ENCODE peak calls at places on chromosomes 2 and 18, in seven cellular contexts. One of them, this sample, is unnamed.
A peak's percentile ranks its signal among the peaks of the same experiment; 100 is the strongest.

GRCh38 chr18:22739789-22740188 is 193.3 kb upstream of the RBBP8 start:
- DNase-seq in CD8-positive, alpha-beta memory T cell: no peak
- DNase-seq in naive thymus-derived CD4-positive, alpha-beta T cell: no peak
- DNase-seq in ovary: no peak
- DNase-seq in thyroid gland: no peak
- DNase-seq in CD8-positive, alpha-beta T cell: no peak
- DNase-seq in spleen: no peak
- DNase-seq in this sample: no peak

GRCh38 chr2:48448274-48449061 is 81.5 kb upstream of the STON1 start:
- DNase-seq in thyroid gland: no peak
- DNase-seq in CD8-positive, alpha-beta memory T cell: no peak
- DNase-seq in naive thymus-derived CD4-positive, alpha-beta T cell: peak; percentile 68
- DNase-seq in spleen: no peak
- DNase-seq in ovary: no peak
- DNase-seq in CD8-positive, alpha-beta T cell: no peak
- DNase-seq in this sample: no peak

GRCh38 chr2:128690431-128690830 is 371.8 kb upstream of the HS6ST1 start:
- DNase-seq in ovary: no peak
- DNase-seq in spleen: no peak
- DNase-seq in CD8-positive, alpha-beta memory T cell: no peak
- DNase-seq in naive thymus-derived CD4-positive, alpha-beta T cell: no peak
- DNase-seq in CD8-positive, alpha-beta T cell: no peak
- DNase-seq in thyroid gland: no peak
- DNase-seq in this sample: no peak

GRCh38 chr2:123953848-123954247 is 71.2 kb upstream of the CNTNAP5 start:
- DNase-seq in ovary: no peak
- DNase-seq in CD8-positive, alpha-beta memory T cell: no peak
- DNase-seq in naive thymus-derived CD4-positive, alpha-beta T cell: no peak
- DNase-seq in thyroid gland: no peak
- DNase-seq in CD8-positive, alpha-beta T cell: no peak
- DNase-seq in spleen: no peak
- DNase-seq in this sample: no peak

GRCh38 chr2:147686365-147686764 is 158.5 kb upstream of the ACVR2A start:
- DNase-seq in naive thymus-derived CD4-positive, alpha-beta T cell: no peak
- DNase-seq in CD8-positive, alpha-beta T cell: no peak
- DNase-seq in CD8-positive, alpha-beta memory T cell: no peak
- DNase-seq in thyroid gland: no peak
- DNase-seq in spleen: no peak
- DNase-seq in ovary: no peak
- DNase-seq in this sample: no peak

GRCh38 chr2:204749319-204749718 is 204.0 kb downstream of the PARD3B start:
- DNase-seq in ovary: no peak
- DNase-seq in thyroid gland: no peak
- DNase-seq in CD8-positive, alpha-beta memory T cell: no peak
- DNase-seq in naive thymus-derived CD4-positive, alpha-beta T cell: no peak
- DNase-seq in spleen: no peak
- DNase-seq in CD8-positive, alpha-beta T cell: no peak
- DNase-seq in this sample: no peak

GRCh38 chr2:217142649-217143266 is 282.9 kb upstream of the TNP1 start:
- DNase-seq in CD8-positive, alpha-beta T cell: no peak
- DNase-seq in ovary: no peak
- DNase-seq in naive thymus-derived CD4-positive, alpha-beta T cell: no peak
- DNase-seq in spleen: no peak
- DNase-seq in CD8-positive, alpha-beta memory T cell: no peak
- DNase-seq in thyroid gland: no peak
- DNase-seq in this sample: no peak

GRCh38 chr2:8597526-8598225 is 84.2 kb upstream of the ID2 start:
- DNase-seq in thyroid gland: no peak
- DNase-seq in naive thymus-derived CD4-positive, alpha-beta T cell: no peak
- DNase-seq in CD8-positive, alpha-beta memory T cell: no peak
- DNase-seq in ovary: no peak
- DNase-seq in spleen: no peak
- DNase-seq in CD8-positive, alpha-beta T cell: no peak
- DNase-seq in this sample: no peak

GRCh38 chr2:238325694-238326093 is 5.4 kb downstream of the TRAF3IP1 start:
- DNase-seq in ovary: no peak
- DNase-seq in spleen: no peak
- DNase-seq in CD8-positive, alpha-beta T cell: no peak
- DNase-seq in thyroid gland: no peak
- DNase-seq in CD8-positive, alpha-beta memory T cell: no peak
- DNase-seq in naive thymus-derived CD4-positive, alpha-beta T cell: no peak
- DNase-seq in this sample: no peak

GRCh38 chr2:149441255-149441654 is 110.9 kb downstream of the LYPD6 start:
- DNase-seq in naive thymus-derived CD4-positive, alpha-beta T cell: no peak
- DNase-seq in thyroid gland: no peak
- DNase-seq in ovary: no peak
- DNase-seq in CD8-positive, alpha-beta memory T cell: no peak
- DNase-seq in CD8-positive, alpha-beta T cell: no peak
- DNase-seq in spleen: no peak
- DNase-seq in this sample: no peak

GRCh38 chr2:171787333-171788072 is 100.2 kb downstream of the DYNC1I2 start:
- DNase-seq in naive thymus-derived CD4-positive, alpha-beta T cell: no peak
- DNase-seq in CD8-positive, alpha-beta T cell: no peak
- DNase-seq in CD8-positive, alpha-beta memory T cell: no peak
- DNase-seq in ovary: no peak
- DNase-seq in spleen: no peak
- DNase-seq in thyroid gland: no peak
- DNase-seq in this sample: no peak

GRCh38 chr18:3652380-3653262 is 202.6 kb downstream of the TGIF1 start:
- DNase-seq in CD8-positive, alpha-beta T cell: no peak
- DNase-seq in CD8-positive, alpha-beta memory T cell: no peak
- DNase-seq in ovary: peak; percentile 56
- DNase-seq in spleen: no peak
- DNase-seq in thyroid gland: no peak
- DNase-seq in naive thymus-derived CD4-positive, alpha-beta T cell: no peak
- DNase-seq in this sample: peak; percentile 77

GRCh38 chr18:46719388-46719787 is 37.5 kb downstream of the ST8SIA5 start:
- DNase-seq in spleen: no peak
- DNase-seq in CD8-positive, alpha-beta memory T cell: no peak
- DNase-seq in CD8-positive, alpha-beta T cell: no peak
- DNase-seq in ovary: no peak
- DNase-seq in naive thymus-derived CD4-positive, alpha-beta T cell: no peak
- DNase-seq in thyroid gland: no peak
- DNase-seq in this sample: no peak

GRCh38 chr2:116810071-116810470 is 1004.4 kb upstream of the DDX18 start:
- DNase-seq in thyroid gland: no peak
- DNase-seq in ovary: no peak
- DNase-seq in CD8-positive, alpha-beta memory T cell: no peak
- DNase-seq in naive thymus-derived CD4-positive, alpha-beta T cell: no peak
- DNase-seq in CD8-positive, alpha-beta T cell: no peak
- DNase-seq in spleen: no peak
- DNase-seq in this sample: no peak

GRCh38 chr2:121263996-121264715 is 20.8 kb downstream of the TFCP2L1 start:
- DNase-seq in CD8-positive, alpha-beta T cell: no peak
- DNase-seq in CD8-positive, alpha-beta memory T cell: no peak
- DNase-seq in thyroid gland: no peak
- DNase-seq in naive thymus-derived CD4-positive, alpha-beta T cell: no peak
- DNase-seq in spleen: peak; percentile 67
- DNase-seq in ovary: no peak
- DNase-seq in this sample: no peak

GRCh38 chr2:147789720-147790119 is 55.1 kb upstream of the ACVR2A start:
- DNase-seq in naive thymus-derived CD4-positive, alpha-beta T cell: no peak
- DNase-seq in thyroid gland: no peak
- DNase-seq in CD8-positive, alpha-beta T cell: no peak
- DNase-seq in ovary: no peak
- DNase-seq in CD8-positive, alpha-beta memory T cell: no peak
- DNase-seq in spleen: no peak
- DNase-seq in this sample: no peak

GRCh38 chr2:171523339-171523931 is 1.2 kb downstream of the CYBRD1 start:
- DNase-seq in naive thymus-derived CD4-positive, alpha-beta T cell: no peak
- DNase-seq in CD8-positive, alpha-beta memory T cell: no peak
- DNase-seq in ovary: peak; percentile 78
- DNase-seq in spleen: peak; percentile 87
- DNase-seq in thyroid gland: peak; percentile 92
- DNase-seq in CD8-positive, alpha-beta T cell: no peak
- DNase-seq in this sample: peak; percentile 90

GRCh38 chr2:61183815-61184214 is 21.8 kb downstream of the C2orf74 start:
- DNase-seq in ovary: no peak
- DNase-seq in spleen: no peak
- DNase-seq in CD8-positive, alpha-beta T cell: no peak
- DNase-seq in naive thymus-derived CD4-positive, alpha-beta T cell: no peak
- DNase-seq in CD8-positive, alpha-beta memory T cell: no peak
- DNase-seq in thyroid gland: no peak
- DNase-seq in this sample: no peak

GRCh38 chr2:61184263-61184662 is 22.3 kb downstream of the C2orf74 start:
- DNase-seq in naive thymus-derived CD4-positive, alpha-beta T cell: no peak
- DNase-seq in CD8-positive, alpha-beta memory T cell: no peak
- DNase-seq in CD8-positive, alpha-beta T cell: no peak
- DNase-seq in ovary: no peak
- DNase-seq in spleen: no peak
- DNase-seq in thyroid gland: no peak
- DNase-seq in this sample: no peak

GRCh38 chr2:61185329-61185728 is 23.3 kb downstream of the C2orf74 start:
- DNase-seq in naive thymus-derived CD4-positive, alpha-beta T cell: no peak
- DNase-seq in CD8-positive, alpha-beta memory T cell: no peak
- DNase-seq in CD8-positive, alpha-beta T cell: no peak
- DNase-seq in ovary: no peak
- DNase-seq in thyroid gland: no peak
- DNase-seq in spleen: no peak
- DNase-seq in this sample: no peak

GRCh38 chr2:61182059-61182383 is 20.0 kb downstream of the C2orf74 start:
- DNase-seq in spleen: no peak
- DNase-seq in naive thymus-derived CD4-positive, alpha-beta T cell: no peak
- DNase-seq in ovary: no peak
- DNase-seq in CD8-positive, alpha-beta T cell: no peak
- DNase-seq in CD8-positive, alpha-beta memory T cell: no peak
- DNase-seq in thyroid gland: no peak
- DNase-seq in this sample: no peak

GRCh38 chr2:61187069-61187468 is 25.1 kb downstream of the C2orf74 start:
- DNase-seq in CD8-positive, alpha-beta memory T cell: no peak
- DNase-seq in thyroid gland: no peak
- DNase-seq in ovary: no peak
- DNase-seq in spleen: no peak
- DNase-seq in naive thymus-derived CD4-positive, alpha-beta T cell: no peak
- DNase-seq in CD8-positive, alpha-beta T cell: no peak
- DNase-seq in this sample: no peak
- H3K36me3 ChIP-seq in CD8-positive, alpha-beta memory T cell: peaks cover 28% of the 10 kb centered on the region
- H3K36me3 ChIP-seq in thyroid gland: peaks cover 53% of the 10 kb centered on the region
- H3K36me3 ChIP-seq in ovary: peaks cover 3% of the 10 kb centered on the region
- H3K36me3 ChIP-seq in spleen: peaks cover 4% of the 10 kb centered on the region
- H3K36me3 ChIP-seq in naive thymus-derived CD4-positive, alpha-beta T cell: peaks cover 89% of the 10 kb centered on the region
- H3K36me3 ChIP-seq in CD8-positive, alpha-beta T cell: peaks cover 61% of the 10 kb centered on the region
- H3K36me3 ChIP-seq in this sample: peaks cover 100% of the 10 kb centered on the region

GRCh38 chr2:240129731-240130392 is 6.2 kb downstream of the COPS9 start:
- DNase-seq in thyroid gland: no peak
- DNase-seq in ovary: peak; percentile 24
- DNase-seq in CD8-positive, alpha-beta memory T cell: no peak
- DNase-seq in naive thymus-derived CD4-positive, alpha-beta T cell: no peak
- DNase-seq in CD8-positive, alpha-beta T cell: no peak
- DNase-seq in spleen: peak; percentile 68
- DNase-seq in this sample: no peak

GRCh38 chr2:240131941-240132650 is 4.0 kb downstream of the COPS9 start:
- DNase-seq in thyroid gland: no peak
- DNase-seq in naive thymus-derived CD4-positive, alpha-beta T cell: no peak
- DNase-seq in CD8-positive, alpha-beta memory T cell: no peak
- DNase-seq in ovary: peak; percentile 21
- DNase-seq in spleen: peak; percentile 66
- DNase-seq in CD8-positive, alpha-beta T cell: no peak
- DNase-seq in this sample: peak; percentile 19

GRCh38 chr2:240130393-240131195 is 5.5 kb downstream of the COPS9 start:
- DNase-seq in CD8-positive, alpha-beta memory T cell: no peak
- DNase-seq in CD8-positive, alpha-beta T cell: no peak
- DNase-seq in spleen: peak; percentile 62
- DNase-seq in ovary: peak; percentile 21
- DNase-seq in naive thymus-derived CD4-positive, alpha-beta T cell: no peak
- DNase-seq in thyroid gland: no peak
- DNase-seq in this sample: peak; percentile 10

GRCh38 chr2:240132651-240132980 is 3.5 kb downstream of the COPS9 start:
- DNase-seq in spleen: no peak
- DNase-seq in thyroid gland: no peak
- DNase-seq in CD8-positive, alpha-beta T cell: no peak
- DNase-seq in ovary: no peak
- DNase-seq in CD8-positive, alpha-beta memory T cell: no peak
- DNase-seq in naive thymus-derived CD4-positive, alpha-beta T cell: no peak
- DNase-seq in this sample: no peak

GRCh38 chr2:240131296-240131695 is 4.8 kb downstream of the COPS9 start:
- DNase-seq in thyroid gland: no peak
- DNase-seq in CD8-positive, alpha-beta memory T cell: no peak
- DNase-seq in spleen: peak; percentile 53
- DNase-seq in CD8-positive, alpha-beta T cell: no peak
- DNase-seq in naive thymus-derived CD4-positive, alpha-beta T cell: no peak
- DNase-seq in ovary: peak; percentile 13
- DNase-seq in this sample: no peak
- H3K36me3 ChIP-seq in thyroid gland: peaks cover 35% of the 10 kb centered on the region
- H3K36me3 ChIP-seq in CD8-positive, alpha-beta memory T cell: peaks cover 16% of the 10 kb centered on the region
- H3K36me3 ChIP-seq in spleen: no peaks in the 10 kb centered on the region
- H3K36me3 ChIP-seq in CD8-positive, alpha-beta T cell: peaks cover 35% of the 10 kb centered on the region
- H3K36me3 ChIP-seq in naive thymus-derived CD4-positive, alpha-beta T cell: peaks cover 74% of the 10 kb centered on the region
- H3K36me3 ChIP-seq in ovary: no peaks in the 10 kb centered on the region
- H3K36me3 ChIP-seq in this sample: no peaks in the 10 kb centered on the region

DNA sequence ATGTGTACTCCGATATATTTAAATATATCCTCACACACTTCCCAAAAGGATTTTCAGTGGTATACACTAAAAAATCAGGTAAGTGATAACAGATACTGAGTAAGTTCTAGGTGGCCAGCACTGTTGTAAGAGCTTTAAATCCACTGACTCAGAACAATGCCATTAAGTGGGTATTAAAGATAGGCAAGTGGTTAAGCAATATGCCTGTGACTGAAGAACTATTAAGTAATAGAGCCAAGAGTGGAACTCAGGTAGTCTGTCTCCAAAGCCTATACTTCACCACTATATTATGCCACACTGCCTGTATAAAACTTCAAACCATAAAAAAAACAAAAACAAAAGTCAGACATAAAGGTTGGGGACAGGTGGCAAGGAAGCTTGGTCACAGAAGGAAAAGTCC is 37.2 kb downstream of the THUMPD2 start:
- DNase-seq in naive thymus-derived CD4-positive, alpha-beta T cell: no peak
- DNase-seq in CD8-positive, alpha-beta T cell: no peak
- DNase-seq in CD8-positive, alpha-beta memory T cell: no peak
- DNase-seq in thyroid gland: no peak
- DNase-seq in spleen: no peak
- DNase-seq in ovary: no peak
- DNase-seq in this sample: no peak
- H3K36me3 ChIP-seq in naive thymus-derived CD4-positive, alpha-beta T cell: peaks cover 39% of the 10 kb centered on the region
- H3K36me3 ChIP-seq in CD8-positive, alpha-beta T cell: peaks cover 10% of the 10 kb centered on the region
- H3K36me3 ChIP-seq in CD8-positive, alpha-beta memory T cell: peaks cover 28% of the 10 kb centered on the region
- H3K36me3 ChIP-seq in thyroid gland: peaks cover 5% of the 10 kb centered on the region
- H3K36me3 ChIP-seq in spleen: no peaks in the 10 kb centered on the region
- H3K36me3 ChIP-seq in ovary: no peaks in the 10 kb centered on the region
- H3K36me3 ChIP-seq in this sample: peaks cover 50% of the 10 kb centered on the region

GRCh38 chr2:190999058-190999457 is 14.9 kb downstream of the STAT1 start:
- DNase-seq in thyroid gland: no peak
- DNase-seq in CD8-positive, alpha-beta T cell: no peak
- DNase-seq in ovary: no peak
- DNase-seq in naive thymus-derived CD4-positive, alpha-beta T cell: no peak
- DNase-seq in CD8-positive, alpha-beta memory T cell: no peak
- DNase-seq in spleen: no peak
- DNase-seq in this sample: no peak
- H3K36me3 ChIP-seq in thyroid gland: peaks cover 76% of the 10 kb centered on the region
- H3K36me3 ChIP-seq in CD8-positive, alpha-beta T cell: peaks cover 93% of the 10 kb centered on the region
- H3K36me3 ChIP-seq in ovary: no peaks in the 10 kb centered on the region
- H3K36me3 ChIP-seq in naive thymus-derived CD4-positive, alpha-beta T cell: peaks cover 98% of the 10 kb centered on the region
- H3K36me3 ChIP-seq in CD8-positive, alpha-beta memory T cell: peaks cover 94% of the 10 kb centered on the region
- H3K36me3 ChIP-seq in spleen: peaks cover 13% of the 10 kb centered on the region
- H3K36me3 ChIP-seq in this sample: peaks cover 100% of the 10 kb centered on the region

This sample was measured in left lung.